ENCODE peak calls at places on chromosomes 7 and 10, in seven cellular contexts. R is H1, F is HCT116, V is K562, O is SK-N-SH, P is GM12878, X is HepG2. H is an unnamed sample.

GRCh38 chr10:43594944-43595589 is 11.2 kb upstream of the ZNF485 start:
- DNase-seq in P (peak; percentile 84), X (no peak), O (no peak), F (no peak), R (no peak), V (peak; percentile 62), H (no peak)

GRCh38 chr10:98135222-98135899 is 904 bp downstream of the R3HCC1L start:
- DNase-seq in V (no peak), F (no peak), P (no peak), R (no peak), X (no peak), O (no peak), H (no peak)

GRCh38 chr7:57416601-57417358 is 33.2 kb upstream of the ZNF716 start:
- DNase-seq in F (no peak), O (no peak), V (no peak), R (no peak), P (no peak), X (no peak), H (no peak)

GRCh38 chr7:157490465-157490912 is 153.7 kb downstream of the DNAJB6 start:
- DNase-seq in X (peak; percentile 66), R (no peak), P (peak; percentile 25), O (no peak), F (peak; percentile 62), V (peak; percentile 74), H (peak; percentile 44)

GRCh38 chr10:124587811-124588211 is 126.2 kb downstream of the LHPP start:
- DNase-seq in P (no peak), O (no peak), V (no peak), X (no peak), F (no peak), R (no peak), H (no peak)

GRCh38 chr10:72087392-72087968 is 871 bp downstream of the SPOCK2 start:
- DNase-seq in V (no peak), X (no peak), P (no peak), R (no peak), O (peak; percentile 68), F (no peak), H (no peak)

GRCh38 chr10:100562008-100562672 is 26.4 kb downstream of the HIF1AN start:
- DNase-seq in R (peak; percentile 36), F (peak; percentile 74), X (peak; percentile 32), P (peak; percentile 16), O (peak; percentile 94), V (peak; percentile 79), H (peak; percentile 85)

GRCh38 chr7:46257766-46258448 is 336.8 kb upstream of the IGFBP3 start:
- DNase-seq in F (peak; percentile 15), V (no peak), O (no peak), X (no peak), R (no peak), P (no peak), H (peak; percentile 26)

GRCh38 chr7:101167645-101168411 is 2.5 kb upstream of the VGF start:
- DNase-seq in V (no peak), O (peak; percentile 41), R (no peak), F (no peak), X (no peak), P (no peak), H (no peak)

GRCh38 chr10:127354992-127355391 is 158.6 kb upstream of the INSYN2A start:
- DNase-seq in V (no peak), R (no peak), O (no peak), P (no peak), X (no peak), F (peak; percentile 3), H (no peak)

GRCh38 chr10:102629661-102630614 is 14.3 kb upstream of the TRIM8 start:
- DNase-seq in P (no peak), R (peak; percentile 60), X (peak; percentile 60), F (no peak), O (no peak), V (no peak), H (no peak)

GRCh38 chr10:17428616-17429097 is 25.7 kb downstream of the ST8SIA6 start:
- DNase-seq in V (peak; percentile 96), F (no peak), O (no peak), P (no peak), X (no peak), R (no peak), H (no peak)

GRCh38 chr10:42969147-42969546 is 107.7 kb upstream of the RET start:
- DNase-seq in P (no peak), V (no peak), F (no peak), X (no peak), R (no peak), O (no peak), H (no peak)

GRCh38 chr10:97422921-97423420 is 3.0 kb upstream of the PGAM1 start:
- DNase-seq in P (no peak), O (no peak), V (no peak), X (no peak), R (no peak), F (no peak), H (no peak)

GRCh38 chr7:102873470-102874165 is 39.2 kb upstream of the LRRC17 start:
- DNase-seq in R (no peak), P (no peak), O (no peak), F (no peak), X (no peak), V (no peak), H (no peak)

GRCh38 chr7:102872460-102872859 is 40.3 kb upstream of the LRRC17 start:
- DNase-seq in V (no peak), P (no peak), O (no peak), R (no peak), X (no peak), F (no peak), H (no peak)

GRCh38 chr7:102874966-102875365 is 37.8 kb upstream of the LRRC17 start:
- DNase-seq in V (no peak), R (no peak), P (no peak), O (no peak), F (no peak), X (no peak), H (no peak)

GRCh38 chr7:102874166-102874829 is 38.5 kb upstream of the LRRC17 start:
- DNase-seq in X (peak; percentile 73), O (no peak), R (no peak), V (no peak), P (peak; percentile 51), F (peak; percentile 65), H (no peak)

GRCh38 chr7:102875700-102876192 is 37.1 kb upstream of the LRRC17 start:
- DNase-seq in X (peak; percentile 82), R (peak; percentile 10), O (no peak), V (peak; percentile 65), F (peak; percentile 98), P (no peak), H (no peak)
- TF ChIP-seq JUND in X (no peak), R (no peak), O (peak; percentile 100), V (peak; percentile 93), F (peak; percentile 100), P (no peak), H (no peak)

DNA sequence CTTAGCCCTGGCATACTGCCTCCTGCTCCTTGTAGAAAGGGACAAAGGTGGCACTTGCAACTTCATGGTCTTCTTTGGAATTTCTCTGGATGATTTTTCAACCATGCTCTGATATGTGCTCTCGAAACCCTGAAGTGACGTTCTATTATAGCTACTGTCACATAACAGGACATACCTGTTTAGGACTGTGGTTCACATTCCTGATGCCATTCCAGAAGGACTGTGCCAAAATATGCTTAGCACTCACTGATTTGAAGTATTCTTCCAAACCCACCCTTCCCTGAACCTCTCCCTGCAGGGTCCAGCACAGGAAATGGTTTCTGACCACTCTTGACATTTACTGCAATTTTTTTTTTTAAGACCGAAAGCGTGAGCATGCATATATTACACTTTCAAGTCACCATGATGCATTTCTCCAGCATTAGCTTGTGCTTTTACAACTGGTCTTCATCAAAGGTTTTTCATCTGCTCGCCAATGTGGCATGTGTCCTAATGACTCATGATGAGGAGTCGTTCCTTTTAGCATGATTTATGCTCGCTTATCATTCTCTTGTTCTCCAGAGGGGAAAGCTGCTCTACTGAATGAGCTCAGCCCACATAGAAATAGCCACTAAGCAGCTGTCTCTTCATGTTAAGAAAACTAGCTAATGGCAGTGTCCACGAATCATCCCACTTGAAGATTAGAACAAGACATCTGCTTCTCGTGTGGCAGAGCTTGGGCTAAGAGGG is 135.2 kb downstream of the ADAM12 start:
- DNase-seq in O (no peak), V (peak; percentile 16), F (no peak), X (no peak), P (no peak), R (no peak), H (peak; percentile 41)
- TF ChIP-seq JUND in O (peak; percentile 99), V (peak; percentile 40), F (no peak), X (no peak), P (no peak), R (no peak), H (no peak)

GRCh38 chr7:91541641-91542040 is 277.4 kb downstream of the FZD1 start:
- DNase-seq in P (no peak), X (no peak), R (no peak), O (no peak), V (no peak), F (no peak), H (no peak)
- TF ChIP-seq JUND in P (no peak), X (no peak), R (no peak), O (no peak), V (no peak), F (no peak), H (no peak)

DNA sequence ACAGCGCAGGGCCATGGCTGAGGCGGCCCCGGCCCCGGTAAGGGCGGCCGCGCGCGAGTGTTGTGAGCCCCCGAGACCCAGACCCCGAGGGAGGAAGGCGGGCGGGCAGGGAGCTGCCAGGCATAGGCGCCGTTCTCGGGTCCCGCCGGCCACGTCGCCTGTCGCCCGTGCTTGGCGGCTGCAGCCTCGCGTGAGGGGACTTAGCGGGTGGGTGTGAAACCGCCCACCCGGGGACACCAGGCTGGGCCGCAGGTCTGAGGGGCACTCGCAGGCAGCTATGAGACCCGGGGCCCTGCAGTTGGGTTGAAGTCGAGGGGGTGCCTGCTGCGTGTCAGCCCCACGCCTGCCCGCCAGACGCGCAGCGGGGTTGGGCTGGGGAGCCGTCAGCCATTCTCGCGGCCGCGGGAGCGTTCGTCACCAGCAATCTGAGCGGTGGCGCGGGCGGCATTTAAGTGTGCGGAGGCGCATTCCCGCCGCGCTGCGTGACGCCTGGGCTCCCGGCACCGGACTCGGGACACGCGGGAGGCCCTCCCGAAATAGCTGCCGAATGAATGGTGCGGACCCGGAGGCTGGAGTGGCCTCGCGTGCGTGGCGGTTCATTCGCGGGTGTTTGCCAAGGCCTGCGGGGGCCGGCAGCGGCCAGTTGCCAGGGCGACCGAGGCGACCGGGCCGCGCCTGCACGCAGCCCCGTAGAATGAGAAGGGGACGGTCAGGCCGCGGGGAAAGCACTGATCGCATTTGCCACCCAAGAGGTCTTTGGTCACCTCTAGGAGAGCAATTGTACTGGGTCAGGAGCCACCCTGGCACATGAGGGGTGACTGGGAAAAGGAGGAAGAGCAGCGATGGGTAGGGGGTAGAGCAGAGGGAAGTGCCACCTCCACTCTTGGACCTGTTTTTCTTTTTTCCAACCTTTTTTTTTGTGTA is 739 bp downstream of the ZNF398 start:
- DNase-seq in F (no peak), O (peak; percentile 87), R (no peak), V (peak; percentile 78), P (no peak), X (peak; percentile 10), H (peak; percentile 49)
- TF ChIP-seq JUND in F (no peak), O (no peak), R (no peak), V (no peak), P (no peak), X (no peak), H (no peak)